ENCODE peak calls at places on chromosomes 2 and 18, in ten cellular contexts. One of them, this sample, is unnamed.

GRCh38 chr18:24342347-24342746 is 55.3 kb downstream of the OSBPL1A start:
- DNase-seq in HFFc6: no peak
- DNase-seq in Peyer's patch: no peak
- DNase-seq in OCI-LY7: no peak
- DNase-seq in coronary artery: no peak
- DNase-seq in HepG2: no peak
- DNase-seq in uterus: no peak
- DNase-seq in psoas muscle: no peak
- DNase-seq in tibial nerve: no peak
- DNase-seq in AG10803: no peak
- DNase-seq in this sample: peak

GRCh38 chr2:25042321-25043240 is 705 bp downstream of the EFR3B start:
- DNase-seq in HFFc6: peak
- DNase-seq in Peyer's patch: no peak
- DNase-seq in OCI-LY7: no peak
- DNase-seq in coronary artery: peak
- DNase-seq in HepG2: no peak
- DNase-seq in uterus: no peak
- DNase-seq in psoas muscle: peak
- DNase-seq in tibial nerve: no peak
- DNase-seq in AG10803: peak
- DNase-seq in this sample: peak

GRCh38 chr2:23662941-23663729 is 263.8 kb downstream of the ATAD2B start:
- DNase-seq in HFFc6: no peak
- DNase-seq in Peyer's patch: no peak
- DNase-seq in OCI-LY7: no peak
- DNase-seq in coronary artery: no peak
- DNase-seq in HepG2: no peak
- DNase-seq in uterus: no peak
- DNase-seq in psoas muscle: peak
- DNase-seq in tibial nerve: no peak
- DNase-seq in AG10803: no peak
- DNase-seq in this sample: no peak

GRCh38 chr18:6406910-6407470 is 7.7 kb downstream of the L3MBTL4 start:
- DNase-seq in HFFc6: no peak
- DNase-seq in Peyer's patch: no peak
- DNase-seq in OCI-LY7: no peak
- DNase-seq in coronary artery: no peak
- DNase-seq in HepG2: peak
- DNase-seq in uterus: no peak
- DNase-seq in psoas muscle: no peak
- DNase-seq in tibial nerve: no peak
- DNase-seq in AG10803: no peak
- DNase-seq in this sample: no peak

GRCh38 chr2:209145941-209146681 is 277.7 kb upstream of the MAP2 start:
- DNase-seq in HFFc6: no peak
- DNase-seq in Peyer's patch: no peak
- DNase-seq in OCI-LY7: no peak
- DNase-seq in coronary artery: no peak
- DNase-seq in HepG2: no peak
- DNase-seq in uterus: no peak
- DNase-seq in psoas muscle: no peak
- DNase-seq in tibial nerve: peak
- DNase-seq in AG10803: no peak
- DNase-seq in this sample: no peak

GRCh38 chr2:207532676-207533075 is 2.9 kb downstream of the CREB1 start:
- DNase-seq in HFFc6: no peak
- DNase-seq in Peyer's patch: no peak
- DNase-seq in OCI-LY7: no peak
- DNase-seq in coronary artery: no peak
- DNase-seq in HepG2: no peak
- DNase-seq in uterus: no peak
- DNase-seq in psoas muscle: no peak
- DNase-seq in tibial nerve: no peak
- DNase-seq in AG10803: no peak
- DNase-seq in this sample: no peak

GRCh38 chr2:26088038-26088643 is 54.3 kb downstream of the RAB10 start:
- DNase-seq in HFFc6: peak
- DNase-seq in Peyer's patch: no peak
- DNase-seq in OCI-LY7: peak
- DNase-seq in coronary artery: no peak
- DNase-seq in HepG2: peak
- DNase-seq in uterus: no peak
- DNase-seq in psoas muscle: no peak
- DNase-seq in tibial nerve: no peak
- DNase-seq in AG10803: peak
- DNase-seq in this sample: peak

GRCh38 chr2:181106789-181107418 is 126.5 kb downstream of the UBE2E3 start:
- DNase-seq in HFFc6: peak
- DNase-seq in Peyer's patch: no peak
- DNase-seq in OCI-LY7: no peak
- DNase-seq in coronary artery: no peak
- DNase-seq in HepG2: no peak
- DNase-seq in uterus: no peak
- DNase-seq in psoas muscle: no peak
- DNase-seq in tibial nerve: no peak
- DNase-seq in AG10803: peak
- DNase-seq in this sample: peak

GRCh38 chr2:144582651-144583361 is 62.9 kb upstream of the ZEB2 start:
- DNase-seq in HFFc6: no peak
- DNase-seq in Peyer's patch: no peak
- DNase-seq in OCI-LY7: no peak
- DNase-seq in coronary artery: no peak
- DNase-seq in HepG2: no peak
- DNase-seq in uterus: no peak
- DNase-seq in psoas muscle: no peak
- DNase-seq in tibial nerve: no peak
- DNase-seq in AG10803: no peak
- DNase-seq in this sample: peak

GRCh38 chr2:183025993-183026392 is 12.3 kb downstream of the NCKAP1 start:
- DNase-seq in HFFc6: no peak
- DNase-seq in Peyer's patch: no peak
- DNase-seq in OCI-LY7: no peak
- DNase-seq in coronary artery: no peak
- DNase-seq in HepG2: no peak
- DNase-seq in uterus: no peak
- DNase-seq in psoas muscle: no peak
- DNase-seq in tibial nerve: no peak
- DNase-seq in AG10803: no peak
- DNase-seq in this sample: no peak

GRCh38 chr2:238158807-238159539 is at the start of gene ERFE:
- DNase-seq in HFFc6: no peak
- DNase-seq in Peyer's patch: peak
- DNase-seq in OCI-LY7: peak
- DNase-seq in coronary artery: no peak
- DNase-seq in HepG2: no peak
- DNase-seq in uterus: no peak
- DNase-seq in psoas muscle: peak
- DNase-seq in tibial nerve: no peak
- DNase-seq in AG10803: no peak
- DNase-seq in this sample: peak

GRCh38 chr2:223626713-223627112 is 24.6 kb upstream of the SCG2 start:
- DNase-seq in HFFc6: peak
- DNase-seq in Peyer's patch: no peak
- DNase-seq in OCI-LY7: no peak
- DNase-seq in coronary artery: no peak
- DNase-seq in HepG2: no peak
- DNase-seq in uterus: no peak
- DNase-seq in psoas muscle: no peak
- DNase-seq in tibial nerve: no peak
- DNase-seq in AG10803: peak
- DNase-seq in this sample: peak

GRCh38 chr2:101759162-101759561 is 61.7 kb downstream of the MAP4K4 start:
- DNase-seq in HFFc6: peak
- DNase-seq in Peyer's patch: no peak
- DNase-seq in OCI-LY7: no peak
- DNase-seq in coronary artery: no peak
- DNase-seq in HepG2: no peak
- DNase-seq in uterus: peak
- DNase-seq in psoas muscle: no peak
- DNase-seq in tibial nerve: no peak
- DNase-seq in AG10803: peak
- DNase-seq in this sample: peak

GRCh38 chr2:96907405-96908041 is 37.6 kb upstream of the SEMA4C start:
- DNase-seq in HFFc6: peak
- DNase-seq in Peyer's patch: peak
- DNase-seq in OCI-LY7: no peak
- DNase-seq in coronary artery: peak
- DNase-seq in HepG2: no peak
- DNase-seq in uterus: peak
- DNase-seq in psoas muscle: peak
- DNase-seq in tibial nerve: peak
- DNase-seq in AG10803: peak
- DNase-seq in this sample: peak

GRCh38 chr2:214265991-214266489 is 144.8 kb upstream of the VWC2L start:
- DNase-seq in HFFc6: peak
- DNase-seq in Peyer's patch: no peak
- DNase-seq in OCI-LY7: no peak
- DNase-seq in coronary artery: no peak
- DNase-seq in HepG2: no peak
- DNase-seq in uterus: no peak
- DNase-seq in psoas muscle: no peak
- DNase-seq in tibial nerve: no peak
- DNase-seq in AG10803: peak
- DNase-seq in this sample: no peak

GRCh38 chr2:198917926-198918325 is 539.8 kb downstream of the SATB2 start:
- DNase-seq in HFFc6: no peak
- DNase-seq in Peyer's patch: no peak
- DNase-seq in OCI-LY7: no peak
- DNase-seq in coronary artery: no peak
- DNase-seq in HepG2: no peak
- DNase-seq in uterus: no peak
- DNase-seq in psoas muscle: no peak
- DNase-seq in tibial nerve: no peak
- DNase-seq in AG10803: no peak
- DNase-seq in this sample: no peak

GRCh38 chr2:192195548-192196418 is 1.1 kb upstream of the TMEFF2 start:
- DNase-seq in HFFc6: no peak
- DNase-seq in Peyer's patch: no peak
- DNase-seq in OCI-LY7: no peak
- DNase-seq in coronary artery: no peak
- DNase-seq in HepG2: no peak
- DNase-seq in uterus: peak
- DNase-seq in psoas muscle: peak
- DNase-seq in tibial nerve: no peak
- DNase-seq in AG10803: peak
- DNase-seq in this sample: peak
- TF ChIP-seq CTCF in HFFc6: no peak
- TF ChIP-seq CTCF in Peyer's patch: no peak
- TF ChIP-seq CTCF in OCI-LY7: no peak
- TF ChIP-seq CTCF in coronary artery: no peak
- TF ChIP-seq CTCF in HepG2: no peak
- TF ChIP-seq CTCF in uterus: no peak
- TF ChIP-seq CTCF in psoas muscle: no peak
- TF ChIP-seq CTCF in tibial nerve: no peak
- TF ChIP-seq CTCF in AG10803: no peak
- TF ChIP-seq CTCF in this sample: no peak

DNA sequence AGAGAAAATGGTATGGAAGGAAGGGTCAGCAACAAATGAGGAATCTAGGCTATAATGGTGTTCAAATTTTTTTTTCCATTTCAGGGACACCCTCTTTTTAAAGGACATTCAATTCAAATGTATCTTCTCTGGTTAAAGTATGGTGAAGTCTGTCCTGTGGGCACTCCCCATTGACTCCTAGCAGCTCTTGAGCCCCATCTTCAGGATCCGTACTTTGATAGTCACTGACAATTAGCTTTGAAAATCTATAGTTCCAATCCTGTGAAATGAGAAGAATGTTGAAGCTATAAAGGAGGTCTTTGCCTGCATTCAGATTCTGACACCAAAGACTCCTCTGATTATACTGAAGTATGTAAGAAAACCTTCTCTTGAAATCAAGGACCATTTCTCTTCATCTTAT is 43.3 kb downstream of the KCNH7 start:
- DNase-seq in HFFc6: no peak
- DNase-seq in Peyer's patch: no peak
- DNase-seq in OCI-LY7: no peak
- DNase-seq in coronary artery: no peak
- DNase-seq in HepG2: peak
- DNase-seq in uterus: no peak
- DNase-seq in psoas muscle: no peak
- DNase-seq in tibial nerve: no peak
- DNase-seq in AG10803: no peak
- DNase-seq in this sample: no peak
- TF ChIP-seq CTCF in HFFc6: no peak
- TF ChIP-seq CTCF in Peyer's patch: peak
- TF ChIP-seq CTCF in OCI-LY7: no peak
- TF ChIP-seq CTCF in coronary artery: no peak
- TF ChIP-seq CTCF in HepG2: peak
- TF ChIP-seq CTCF in uterus: no peak
- TF ChIP-seq CTCF in psoas muscle: no peak
- TF ChIP-seq CTCF in tibial nerve: no peak
- TF ChIP-seq CTCF in AG10803: no peak
- TF ChIP-seq CTCF in this sample: no peak

GRCh38 chr2:55314985-55315384 is 46.0 kb upstream of the MTIF2 start:
- DNase-seq in HFFc6: no peak
- DNase-seq in Peyer's patch: no peak
- DNase-seq in OCI-LY7: no peak
- DNase-seq in coronary artery: no peak
- DNase-seq in HepG2: no peak
- DNase-seq in uterus: no peak
- DNase-seq in psoas muscle: no peak
- DNase-seq in tibial nerve: no peak
- DNase-seq in AG10803: no peak
- DNase-seq in this sample: no peak

GRCh38 chr2:55309441-55309840 is 40.4 kb upstream of the MTIF2 start:
- DNase-seq in HFFc6: peak
- DNase-seq in Peyer's patch: no peak
- DNase-seq in OCI-LY7: no peak
- DNase-seq in coronary artery: no peak
- DNase-seq in HepG2: no peak
- DNase-seq in uterus: no peak
- DNase-seq in psoas muscle: no peak
- DNase-seq in tibial nerve: no peak
- DNase-seq in AG10803: peak
- DNase-seq in this sample: peak

GRCh38 chr2:55311444-55311870 is 42.4 kb upstream of the MTIF2 start:
- DNase-seq in HFFc6: peak
- DNase-seq in Peyer's patch: no peak
- DNase-seq in OCI-LY7: peak
- DNase-seq in coronary artery: no peak
- DNase-seq in HepG2: no peak
- DNase-seq in uterus: no peak
- DNase-seq in psoas muscle: no peak
- DNase-seq in tibial nerve: no peak
- DNase-seq in AG10803: peak
- DNase-seq in this sample: peak
- TF ChIP-seq CTCF in HFFc6: peak
- TF ChIP-seq CTCF in Peyer's patch: no peak
- TF ChIP-seq CTCF in OCI-LY7: peak
- TF ChIP-seq CTCF in coronary artery: no peak
- TF ChIP-seq CTCF in HepG2: no peak
- TF ChIP-seq CTCF in uterus: no peak
- TF ChIP-seq CTCF in psoas muscle: peak
- TF ChIP-seq CTCF in tibial nerve: no peak
- TF ChIP-seq CTCF in AG10803: peak
- TF ChIP-seq CTCF in this sample: peak

DNA sequence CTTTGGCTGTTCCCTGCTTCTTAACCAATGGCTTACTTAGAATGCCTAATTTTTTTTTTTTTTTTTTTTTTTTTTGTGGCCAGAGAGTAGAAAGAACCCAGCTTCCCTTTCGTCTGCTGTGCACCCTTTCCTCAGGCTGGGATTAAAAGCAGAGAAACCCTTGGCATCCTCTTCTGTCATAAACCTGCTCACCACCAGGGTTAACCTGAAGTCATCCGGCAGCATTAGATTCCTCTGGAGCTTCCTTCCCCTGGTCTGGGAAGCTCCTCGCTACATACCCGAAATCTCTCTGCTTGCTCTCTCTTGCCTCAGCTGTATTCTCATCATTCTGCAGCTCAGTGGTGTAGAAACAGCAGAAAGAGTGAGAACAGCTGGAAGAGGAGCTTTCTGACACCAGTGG is 339.1 kb upstream of the MEIS1 start:
- DNase-seq in HFFc6: no peak
- DNase-seq in Peyer's patch: no peak
- DNase-seq in OCI-LY7: no peak
- DNase-seq in coronary artery: no peak
- DNase-seq in HepG2: no peak
- DNase-seq in uterus: no peak
- DNase-seq in psoas muscle: no peak
- DNase-seq in tibial nerve: no peak
- DNase-seq in AG10803: no peak
- DNase-seq in this sample: no peak
- TF ChIP-seq CTCF in HFFc6: no peak
- TF ChIP-seq CTCF in Peyer's patch: no peak
- TF ChIP-seq CTCF in OCI-LY7: no peak
- TF ChIP-seq CTCF in coronary artery: no peak
- TF ChIP-seq CTCF in HepG2: no peak
- TF ChIP-seq CTCF in uterus: no peak
- TF ChIP-seq CTCF in psoas muscle: no peak
- TF ChIP-seq CTCF in tibial nerve: no peak
- TF ChIP-seq CTCF in AG10803: no peak
- TF ChIP-seq CTCF in this sample: no peak